ENCODE peak calls at places on chromosomes 13 and 19, in ten cellular contexts. Z is lower lobe of right lung; D is GM12865; L is WERI-Rb-1; O is Caco-2; M is AG09319; V is uterus; Q is WTC11; B is CD8-positive, alpha-beta T cell; Y is MCF 10A. P is an unnamed sample.

GRCh38 chr19:35260694-35261304 is 8.0 kb upstream of the USF2 start:
- DNase-seq in D (no peak), Z (no peak), L (peak; percentile 3), M (no peak), Q (peak; percentile 0), V (no peak), Y (no peak), O (peak; percentile 24), B (no peak), P (peak; percentile 8)

GRCh38 chr13:42696191-42696590 is 85.2 kb upstream of the FAM216B start:
- DNase-seq in Y (peak; percentile 22), V (no peak), M (no peak), Q (no peak), Z (no peak), D (no peak), O (no peak), L (no peak), B (no peak), P (no peak)

GRCh38 chr19:7933828-7934725 is 8.1 kb upstream of the CTXN1 start:
- DNase-seq in D (no peak), M (no peak), O (no peak), Y (no peak), Q (no peak), V (no peak), Z (no peak), B (no peak), L (no peak), P (no peak)

GRCh38 chr19:19670070-19670551 is 1.5 kb downstream of the ZNF101 start:
- DNase-seq in B (no peak), D (no peak), Y (no peak), L (no peak), M (no peak), V (no peak), Z (no peak), Q (peak; percentile 46), O (no peak), P (no peak)

GRCh38 chr19:35546532-35546931 is 1.1 kb downstream of the TMEM147 start:
- DNase-seq in D (no peak), M (no peak), L (no peak), Q (no peak), Z (no peak), Y (no peak), O (no peak), B (no peak), V (no peak), P (no peak)

GRCh38 chr19:5644051-5644450 is 21.2 kb downstream of the SAFB start:
- DNase-seq in Z (no peak), Q (no peak), L (no peak), V (no peak), B (no peak), M (no peak), Y (no peak), D (no peak), O (no peak), P (no peak)

GRCh38 chr13:77310579-77311279 is 16.2 kb downstream of the MYCBP2 start:
- DNase-seq in V (no peak), B (no peak), L (no peak), D (no peak), O (no peak), Q (no peak), Y (no peak), Z (no peak), M (no peak), P (no peak)

GRCh38 chr19:40416918-40417713 is 3.9 kb upstream of the PRX start:
- DNase-seq in O (no peak), L (peak; percentile 36), D (peak; percentile 90), Q (no peak), V (no peak), M (no peak), B (no peak), Z (peak; percentile 63), Y (peak; percentile 37), P (peak; percentile 52)

GRCh38 chr13:94759120-94759728 is 46.9 kb upstream of the SOX21 start:
- DNase-seq in Q (no peak), B (no peak), Y (peak; percentile 18), Z (no peak), L (no peak), D (no peak), O (no peak), V (no peak), M (no peak), P (no peak)

GRCh38 chr19:6273701-6274601 is 5.8 kb downstream of the MLLT1 start:
- DNase-seq in Y (peak; percentile 97), M (peak; percentile 77), D (no peak), O (no peak), V (peak; percentile 77), B (no peak), L (peak; percentile 97), Z (peak; percentile 88), Q (no peak), P (peak; percentile 25)

GRCh38 chr13:32262165-32262564 is 53.0 kb downstream of the ZAR1L start:
- DNase-seq in L (no peak), Y (no peak), Q (no peak), B (no peak), Z (no peak), V (no peak), O (no peak), D (no peak), M (no peak), P (no peak)

GRCh38 chr13:80965097-80965496 is 624.2 kb upstream of the SPRY2 start:
- DNase-seq in Z (no peak), Q (no peak), O (no peak), L (no peak), V (no peak), B (no peak), D (no peak), M (no peak), Y (no peak), P (no peak)

GRCh38 chr13:80957019-80957650 is 616.2 kb upstream of the SPRY2 start:
- DNase-seq in O (no peak), Q (no peak), Y (no peak), L (no peak), V (no peak), Z (no peak), B (no peak), D (no peak), M (no peak), P (no peak)

GRCh38 chr13:80962173-80962572 is 621.2 kb upstream of the SPRY2 start:
- DNase-seq in Q (no peak), D (no peak), Y (no peak), V (no peak), O (no peak), B (no peak), M (no peak), Z (no peak), L (no peak), P (no peak)

GRCh38 chr13:80962855-80963254 is 621.9 kb upstream of the SPRY2 start:
- DNase-seq in M (no peak), Z (no peak), D (no peak), Y (peak; percentile 24), B (no peak), V (no peak), L (no peak), Q (no peak), O (no peak), P (no peak)
- TF ChIP-seq CTCF in M (no peak), Z (no peak), D (no peak), Y (no peak), B (no peak), V (no peak), L (no peak), Q (no peak), O (no peak), P (no peak)

GRCh38 chr13:44300895-44301638 is 72.6 kb upstream of the SERP2 start:
- DNase-seq in M (no peak), Z (no peak), V (peak; percentile 52), D (peak; percentile 82), O (no peak), B (no peak), L (no peak), Y (peak; percentile 98), Q (no peak), P (peak; percentile 20)
- TF ChIP-seq CTCF in M (no peak), Z (no peak), V (no peak), D (no peak), O (no peak), B (no peak), L (no peak), Y (peak; percentile 8), Q (no peak), P (no peak)

GRCh38 chr13:111575719-111576118 is 255.3 kb downstream of the TEX29 start:
- DNase-seq in D (no peak), V (no peak), Q (no peak), B (no peak), Z (no peak), O (no peak), L (no peak), M (no peak), Y (no peak), P (no peak)
- TF ChIP-seq CTCF in D (no peak), V (no peak), Q (no peak), B (no peak), Z (no peak), O (no peak), L (no peak), M (no peak), Y (no peak), P (no peak)

GRCh38 chr13:101945435-101945834 is 456.4 kb downstream of the FGF14 start:
- DNase-seq in V (no peak), O (no peak), D (peak; percentile 3), Q (peak; percentile 22), B (no peak), M (no peak), L (peak; percentile 41), Y (peak; percentile 8), Z (no peak), P (no peak)

GRCh38 chr13:101939370-101939769 is 462.5 kb downstream of the FGF14 start:
- DNase-seq in Q (no peak), B (no peak), L (no peak), Z (no peak), V (no peak), D (no peak), O (no peak), Y (no peak), M (no peak), P (no peak)

GRCh38 chr13:101942038-101942437 is 459.8 kb downstream of the FGF14 start:
- DNase-seq in B (no peak), Q (peak; percentile 33), Y (peak; percentile 65), V (no peak), L (peak; percentile 71), O (no peak), D (peak; percentile 25), Z (no peak), M (no peak), P (no peak)

GRCh38 chr13:101942535-101943157 is 459.2 kb downstream of the FGF14 start:
- DNase-seq in L (peak; percentile 73), B (no peak), Z (no peak), O (no peak), D (no peak), V (no peak), Y (no peak), M (no peak), Q (no peak), P (no peak)

DNA sequence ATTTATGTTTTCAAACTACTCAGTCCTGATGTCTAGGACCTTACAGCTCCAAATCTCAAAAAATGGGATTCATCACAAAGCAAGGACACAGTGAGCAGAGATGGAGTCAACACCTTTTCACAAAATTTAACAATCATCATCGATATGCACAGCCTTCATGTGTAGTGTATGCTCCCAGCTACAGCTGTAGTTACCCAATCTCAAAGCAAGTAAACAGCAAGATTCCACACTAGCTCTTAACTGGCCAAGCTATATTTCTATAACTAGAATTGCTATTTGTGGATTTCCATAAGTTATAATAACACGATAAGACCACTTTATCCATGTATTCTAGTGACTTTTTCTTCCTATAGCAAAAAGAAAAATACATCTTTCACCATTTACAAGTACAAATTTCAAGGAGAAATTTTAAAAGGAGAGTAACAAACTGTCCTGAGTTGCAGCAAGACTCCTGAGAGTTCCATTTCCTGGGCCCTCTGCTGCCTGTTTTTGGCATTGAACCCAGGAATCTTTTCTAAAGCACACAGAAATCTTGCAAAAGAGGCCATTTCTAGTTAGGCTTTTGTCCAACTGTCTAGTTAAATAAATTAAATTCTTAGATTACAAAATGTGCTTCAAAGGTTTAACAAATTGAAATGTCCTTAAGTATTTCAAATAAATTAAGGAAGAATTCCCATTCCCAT is 460.6 kb downstream of the FGF14 start:
- DNase-seq in O (no peak), Z (no peak), M (no peak), D (no peak), Q (no peak), L (peak; percentile 38), B (no peak), V (no peak), Y (peak; percentile 31), P (no peak)
- TF ChIP-seq CTCF in O (peak; percentile 10), Z (peak; percentile 17), M (peak; percentile 32), D (peak; percentile 9), Q (no peak), L (peak; percentile 53), B (no peak), V (no peak), Y (peak; percentile 31), P (no peak)

P was measured in GM13976.